ENCODE peak calls at places on chromosomes 16 and 17, in five cellular contexts. I is HS-5, D is HFF-Myc, L is thoracic aorta, M is body of pancreas. H is an unnamed sample.

GRCh38 chr16:79310734-79311133 is 289.8 kb downstream of the MAF start:
- DNase-seq in I (no peak), D (no peak), L (no peak), M (no peak), H (no peak)

GRCh38 chr17:39943702-39944392 is 16.3 kb downstream of the LRRC3C start:
- DNase-seq in I (no peak), D (no peak), L (no peak), M (no peak), H (no peak)

GRCh38 chr16:56294599-56294998 is 103.3 kb downstream of the GNAO1 start:
- DNase-seq in I (no peak), D (peak), L (no peak), M (no peak), H (no peak)

GRCh38 chr16:3810198-3810664 is 70.3 kb downstream of the CREBBP start:
- DNase-seq in I (no peak), D (no peak), L (no peak), M (no peak), H (no peak)

GRCh38 chr17:5557485-5557884 is 26.8 kb downstream of the NLRP1 start:
- DNase-seq in I (peak), D (peak), L (no peak), M (no peak), H (no peak)

GRCh38 chr17:41536741-41537613 is 8.9 kb upstream of the KRT19 start:
- DNase-seq in I (no peak), D (no peak), L (no peak), M (no peak), H (no peak)

GRCh38 chr17:16593356-16594102 is 24.5 kb upstream of the ZNF287 start:
- DNase-seq in I (no peak), D (no peak), L (no peak), M (peak), H (no peak)

GRCh38 chr16:88871730-88872416 is 5.4 kb upstream of the PABPN1L start:
- DNase-seq in I (no peak), D (no peak), L (no peak), M (no peak), H (no peak)

GRCh38 chr16:1309888-1310831 is 724 bp downstream of the UBE2I start:
- DNase-seq in I (no peak), D (no peak), L (no peak), M (peak), H (peak)